ENCODE peak calls at places on chromosomes 11 and 22, in nine cellular contexts. Z, D, Y, T, C, L, X, R and Q are unnamed samples.

GRCh38 chr11:1260620-1261019 is 37.8 kb downstream of the MUC5B start:
- DNase-seq in Z (no peak), D (no peak), Y (no peak), T (no peak), C (no peak), L (no peak), X (no peak), R (no peak), Q (no peak)

GRCh38 chr11:109016724-109017123 is 351.9 kb downstream of the DDX10 start:
- DNase-seq in Z (no peak), D (no peak), Y (no peak), T (no peak), C (no peak), L (no peak), X (no peak), R (no peak), Q (no peak)

GRCh38 chr11:65182258-65183170 is 786 bp downstream of the CAPN1 start:
- DNase-seq in Z (peak; percentile 88), D (no peak), Y (peak; percentile 27), T (peak; percentile 25), C (peak; percentile 27), L (peak; percentile 56), X (peak; percentile 77), R (peak; percentile 56), Q (no peak)

GRCh38 chr11:88631497-88631896 is 294.0 kb upstream of the CTSC start:
- DNase-seq in Z (no peak), D (no peak), Y (no peak), T (no peak), C (no peak), L (no peak), X (no peak), R (no peak), Q (no peak)

GRCh38 chr22:45994516-45995404 is 17.8 kb upstream of the WNT7B start:
- DNase-seq in Z (peak; percentile 96), D (no peak), Y (peak; percentile 85), T (peak; percentile 58), C (no peak), L (peak; percentile 87), X (peak; percentile 91), R (peak; percentile 72), Q (peak; percentile 94)

GRCh38 chr22:46908641-46909107 is 146.2 kb downstream of the TBC1D22A start:
- DNase-seq in Z (peak; percentile 72), D (no peak), Y (no peak), T (no peak), C (no peak), L (no peak), X (no peak), R (no peak), Q (no peak)

GRCh38 chr11:6523253-6523652 is 26.2 kb downstream of the DNHD1 start:
- DNase-seq in Z (no peak), D (no peak), Y (no peak), T (no peak), C (no peak), L (no peak), X (no peak), R (no peak), Q (no peak)

GRCh38 chr11:7576671-7577225 is 62.9 kb downstream of the PPFIBP2 start:
- DNase-seq in Z (peak; percentile 89), D (no peak), Y (peak; percentile 41), T (no peak), C (no peak), L (no peak), X (peak; percentile 75), R (no peak), Q (no peak)

GRCh38 chr11:13205446-13205845 is 72.1 kb upstream of the BMAL1 start:
- DNase-seq in Z (no peak), D (no peak), Y (no peak), T (no peak), C (no peak), L (no peak), X (no peak), R (no peak), Q (no peak)

GRCh38 chr11:3161720-3162409 is 3.2 kb downstream of the OSBPL5 start:
- DNase-seq in Z (no peak), D (no peak), Y (no peak), T (no peak), C (no peak), L (no peak), X (no peak), R (no peak), Q (no peak)

GRCh38 chr22:20995329-20996030 is 6.4 kb downstream of the THAP7 start:
- DNase-seq in Z (no peak), D (no peak), Y (no peak), T (no peak), C (no peak), L (peak; percentile 43), X (peak; percentile 64), R (no peak), Q (no peak)

GRCh38 chr11:15858881-15859280 is 497.5 kb downstream of the SOX6 start:
- DNase-seq in Z (no peak), D (no peak), Y (no peak), T (no peak), C (no peak), L (no peak), X (no peak), R (no peak), Q (no peak)

GRCh38 chr11:105265859-105266258 is 126.3 kb upstream of the CARD18 start:
- DNase-seq in Z (no peak), D (no peak), Y (no peak), T (no peak), C (no peak), L (no peak), X (no peak), R (no peak), Q (no peak)

GRCh38 chr22:38108561-38109319 is 1.7 kb downstream of the BAIAP2L2 start:
- DNase-seq in Z (no peak), D (no peak), Y (no peak), T (no peak), C (no peak), L (peak; percentile 52), X (no peak), R (no peak), Q (no peak)

GRCh38 chr11:120562806-120563425 is 51.4 kb downstream of the GRIK4 start:
- DNase-seq in Z (peak; percentile 57), D (no peak), Y (no peak), T (no peak), C (no peak), L (no peak), X (no peak), R (no peak), Q (no peak)

GRCh38 chr11:120565436-120566155 is 54.0 kb downstream of the GRIK4 start:
- DNase-seq in Z (peak; percentile 57), D (no peak), Y (no peak), T (no peak), C (no peak), L (no peak), X (peak; percentile 24), R (no peak), Q (no peak)

GRCh38 chr11:120566176-120566575 is 54.6 kb downstream of the GRIK4 start:
- DNase-seq in Z (no peak), D (no peak), Y (no peak), T (no peak), C (no peak), L (no peak), X (no peak), R (no peak), Q (no peak)

GRCh38 chr11:120563698-120564572 is 52.4 kb downstream of the GRIK4 start:
- DNase-seq in Z (peak; percentile 79), D (no peak), Y (peak; percentile 34), T (no peak), C (no peak), L (no peak), X (no peak), R (no peak), Q (peak; percentile 71)

GRCh38 chr11:120564573-120565301 is 53.2 kb downstream of the GRIK4 start:
- DNase-seq in Z (peak; percentile 87), D (no peak), Y (peak; percentile 45), T (no peak), C (no peak), L (no peak), X (no peak), R (peak; percentile 35), Q (no peak)
- TF ChIP-seq CTCF in Z (no peak), D (peak; percentile 32), Y (peak; percentile 17), T (no peak), C (no peak), L (no peak), X (no peak), R (peak; percentile 27), Q (no peak)

GRCh38 chr11:131504199-131504949 is 134.0 kb downstream of the NTM start:
- DNase-seq in Z (no peak), D (no peak), Y (no peak), T (peak; percentile 3), C (no peak), L (no peak), X (no peak), R (no peak), Q (no peak)
- TF ChIP-seq CTCF in Z (no peak), D (no peak), Y (peak; percentile 47), T (peak; percentile 60), C (no peak), L (no peak), X (peak; percentile 22), R (no peak), Q (no peak)

GRCh38 chr11:102368472-102368871 is 21.5 kb downstream of the BIRC2 start:
- DNase-seq in Z (no peak), D (no peak), Y (no peak), T (no peak), C (no peak), L (no peak), X (no peak), R (no peak), Q (no peak)

GRCh38 chr11:102364991-102365390 is 18.0 kb downstream of the BIRC2 start:
- DNase-seq in Z (no peak), D (no peak), Y (no peak), T (no peak), C (no peak), L (no peak), X (no peak), R (no peak), Q (no peak)

DNA sequence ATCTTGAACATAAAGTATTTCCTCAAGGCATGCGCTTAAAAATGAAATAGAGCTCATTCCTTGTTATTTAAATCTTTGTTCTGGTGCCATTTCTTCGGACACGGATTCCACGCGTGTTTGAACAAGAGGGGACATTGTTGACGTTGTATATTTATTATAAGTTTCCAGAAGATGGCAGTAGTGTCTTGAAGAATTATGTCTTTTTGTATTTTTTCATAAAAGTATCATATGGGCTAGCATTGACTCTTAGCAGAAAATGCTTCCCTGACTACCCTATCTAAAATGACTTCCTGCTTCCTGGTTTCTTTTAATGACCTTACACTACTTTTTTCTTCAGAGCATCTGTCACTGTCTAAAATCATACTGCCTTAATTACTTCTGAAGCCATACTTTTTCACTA is 20.4 kb downstream of the BIRC2 start:
- DNase-seq in Z (no peak), D (no peak), Y (no peak), T (peak; percentile 63), C (no peak), L (no peak), X (no peak), R (peak; percentile 10), Q (no peak)
- TF ChIP-seq CTCF in Z (no peak), D (peak; percentile 17), Y (peak; percentile 39), T (peak; percentile 77), C (no peak), L (no peak), X (no peak), R (peak; percentile 14), Q (no peak)

GRCh38 chr11:62602141-62603071 is 741 bp upstream of the MTA2 start:
- DNase-seq in Z (peak; percentile 94), D (no peak), Y (peak; percentile 74), T (no peak), C (no peak), L (peak; percentile 73), X (peak; percentile 89), R (peak; percentile 86), Q (no peak)
- TF ChIP-seq CTCF in Z (no peak), D (no peak), Y (peak; percentile 26), T (no peak), C (no peak), L (peak; percentile 11), X (peak; percentile 25), R (no peak), Q (no peak)